ENCODE peak calls at places on chromosomes 7 and 10, in seven cellular contexts. Q is IMR-90, L is mesenchymal stem cell, H is mesendoderm, X is H9, I is neuronal stem cell, Z is trophoblast cell. T is an unnamed sample.
A peak's percentile ranks its signal among the peaks of the same experiment; 100 is the strongest.

GRCh38 chr7:35556532-35557471 is 138.1 kb downstream of the HERPUD2 start:
- DNase-seq in L (no peak), Z (no peak), Q (no peak), X (no peak), H (no peak), I (no peak), T (no peak)

GRCh38 chr10:130547368-130547767 is 411.2 kb downstream of the GLRX3 start:
- DNase-seq in X (peak; percentile 46), I (no peak), H (peak; percentile 51), L (no peak), Q (no peak), Z (peak; percentile 3), T (no peak)

GRCh38 chr7:36149694-36150452 is 3.2 kb upstream of the EEPD1 start:
- DNase-seq in I (no peak), H (no peak), Z (no peak), Q (no peak), X (no peak), L (no peak), T (no peak)

GRCh38 chr7:79936281-79936983 is 198.2 kb upstream of the GNAI1 start:
- DNase-seq in X (no peak), Q (peak; percentile 19), Z (peak; percentile 7), I (no peak), H (no peak), L (no peak), T (no peak)

GRCh38 chr10:74011762-74012161 is 13.8 kb downstream of the VCL start:
- DNase-seq in L (peak; percentile 89), H (no peak), Q (peak; percentile 89), Z (peak; percentile 17), X (no peak), I (no peak), T (no peak)

GRCh38 chr7:128728608-128729007 is 10.6 kb upstream of the CALU start:
- DNase-seq in Z (peak; percentile 71), H (no peak), Q (peak; percentile 72), X (no peak), I (no peak), L (peak; percentile 33), T (no peak)

GRCh38 chr7:132410385-132410784 is 165.9 kb downstream of the PLXNA4 start:
- DNase-seq in X (no peak), Q (no peak), Z (no peak), H (no peak), I (no peak), L (peak; percentile 25), T (no peak)

GRCh38 chr10:133461027-133461426 is 7.3 kb downstream of the SCART1 start:
- DNase-seq in Z (no peak), Q (no peak), H (no peak), X (no peak), L (no peak), I (no peak), T (no peak)

GRCh38 chr10:107275806-107276205 is 111.3 kb upstream of the SORCS1 start:
- DNase-seq in I (no peak), Z (no peak), X (no peak), H (no peak), Q (no peak), L (no peak), T (no peak)

GRCh38 chr7:76220185-76221057 is 18.7 kb downstream of the SRRM3 start:
- DNase-seq in L (peak; percentile 58), I (peak; percentile 24), X (peak; percentile 87), Z (peak; percentile 31), H (peak; percentile 88), Q (peak; percentile 30), T (peak; percentile 84)

GRCh38 chr7:105015631-105015965 is 1.6 kb downstream of the KMT2E start:
- DNase-seq in Z (peak; percentile 27), Q (peak; percentile 41), L (peak; percentile 60), H (peak; percentile 67), X (no peak), I (no peak), T (no peak)

GRCh38 chr10:6386346-6386745 is 183.6 kb downstream of the PFKFB3 start:
- DNase-seq in L (no peak), H (no peak), Q (no peak), I (no peak), Z (no peak), X (no peak), T (no peak)

GRCh38 chr7:76002139-76002538 is 7.7 kb upstream of the TMEM120A start:
- DNase-seq in Q (no peak), Z (no peak), I (no peak), L (no peak), X (no peak), H (no peak), T (no peak)

GRCh38 chr7:116150588-116150987 is 59.8 kb upstream of the TES start:
- DNase-seq in H (no peak), Q (peak; percentile 56), L (no peak), X (no peak), Z (no peak), I (no peak), T (no peak)

GRCh38 chr7:113033959-113034358 is 52.7 kb downstream of the GPR85 start:
- DNase-seq in Q (no peak), L (no peak), X (no peak), I (no peak), H (no peak), Z (no peak), T (no peak)

GRCh38 chr7:130394421-130395188 is 14.3 kb downstream of the CPA1 start:
- DNase-seq in L (no peak), Q (no peak), I (no peak), X (no peak), Z (no peak), H (no peak), T (no peak)

GRCh38 chr10:5466451-5466996 is 32.8 kb downstream of the CALML5 start:
- DNase-seq in I (no peak), Q (peak; percentile 82), X (peak; percentile 89), Z (peak; percentile 66), L (peak; percentile 73), H (peak; percentile 98), T (peak; percentile 72)

GRCh38 chr7:99219185-99219767 is 11.4 kb upstream of the KPNA7 start:
- DNase-seq in I (no peak), L (no peak), Z (no peak), H (no peak), Q (no peak), X (no peak), T (no peak)

GRCh38 chr10:102302611-102303010 is 57.3 kb downstream of the GBF1 start:
- DNase-seq in X (no peak), Z (peak; percentile 74), H (no peak), I (no peak), L (no peak), Q (no peak), T (no peak)

DNA sequence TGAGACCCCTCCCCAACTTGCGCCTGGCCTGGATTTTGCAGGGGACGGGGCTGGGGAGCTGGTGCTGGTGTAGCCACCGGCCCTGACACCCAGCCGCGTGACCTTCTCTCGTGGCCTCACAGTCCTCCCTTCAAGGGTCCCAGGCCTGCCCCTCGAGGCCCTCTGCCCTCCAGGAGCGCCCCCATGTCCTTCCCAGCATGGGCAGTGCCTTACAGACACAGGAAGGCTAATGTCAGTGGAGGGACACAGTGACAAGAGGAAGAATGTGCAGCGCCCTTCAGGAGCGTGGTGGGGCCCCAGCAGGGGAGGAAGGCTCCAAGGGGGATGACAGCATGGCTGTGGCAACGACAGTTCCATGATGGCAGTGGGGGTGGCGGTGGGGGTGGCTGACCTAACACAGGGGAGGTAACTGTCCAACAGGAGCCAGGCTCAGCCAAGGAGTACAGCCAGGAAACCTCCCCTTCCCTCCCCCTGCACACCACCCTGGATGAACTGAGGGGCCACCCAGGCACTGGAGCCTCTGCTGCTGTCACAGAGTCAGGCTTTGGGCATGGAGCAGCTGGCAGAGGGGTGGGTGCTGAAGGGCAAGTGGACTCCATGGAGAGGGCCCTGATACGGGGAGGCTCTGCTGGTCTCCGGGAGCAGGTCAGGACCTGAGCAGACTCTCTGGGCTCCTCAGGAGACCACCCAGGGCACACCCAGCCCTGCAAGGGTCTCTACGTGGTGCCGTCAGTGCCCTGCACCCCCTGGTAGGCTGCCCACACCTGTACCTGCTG is 76.0 kb upstream of the RET start:
- DNase-seq in Q (no peak), H (no peak), L (no peak), X (no peak), Z (no peak), I (no peak), T (no peak)
- H2BK120ac ChIP-seq in Q (no peak overlapping the region), H (no peak overlapping the region), L (no peak overlapping the region), X (no peak overlapping the region), Z (no peak overlapping the region), I (no peak overlapping the region), T (no peak overlapping the region)

GRCh38 chr7:68438811-68439210 is 1159.5 kb upstream of the AUTS2 start:
- DNase-seq in L (no peak), Z (no peak), H (no peak), I (no peak), X (no peak), Q (no peak), T (no peak)
- H2BK120ac ChIP-seq in L (no peak overlapping the region), Z (no peak overlapping the region), H (no peak overlapping the region), I (no peak overlapping the region), X (no peak overlapping the region), Q (no peak overlapping the region), T (no peak overlapping the region)

GRCh38 chr10:116246263-116246662 is 26.7 kb downstream of the GFRA1 start:
- DNase-seq in Z (no peak), I (no peak), X (no peak), H (no peak), Q (no peak), L (no peak), T (no peak)

GRCh38 chr10:116238036-116238435 is 35.0 kb downstream of the GFRA1 start:
- DNase-seq in X (no peak), Z (no peak), L (no peak), I (no peak), H (no peak), Q (no peak), T (no peak)

GRCh38 chr10:116240551-116240950 is 32.5 kb downstream of the GFRA1 start:
- DNase-seq in H (no peak), X (no peak), L (no peak), Q (no peak), Z (no peak), I (no peak), T (no peak)

GRCh38 chr10:116241025-116241424 is 32.0 kb downstream of the GFRA1 start:
- DNase-seq in Z (no peak), X (no peak), I (no peak), H (no peak), L (no peak), Q (no peak), T (no peak)

GRCh38 chr10:116241642-116242405 is 31.2 kb downstream of the GFRA1 start:
- DNase-seq in H (no peak), Z (no peak), X (no peak), Q (no peak), I (no peak), L (no peak), T (no peak)
- H2BK120ac ChIP-seq in H (no peak overlapping the region), Z (no peak overlapping the region), X (no peak overlapping the region), Q (no peak overlapping the region), I (no peak overlapping the region), L (no peak overlapping the region), T (no peak overlapping the region)

DNA sequence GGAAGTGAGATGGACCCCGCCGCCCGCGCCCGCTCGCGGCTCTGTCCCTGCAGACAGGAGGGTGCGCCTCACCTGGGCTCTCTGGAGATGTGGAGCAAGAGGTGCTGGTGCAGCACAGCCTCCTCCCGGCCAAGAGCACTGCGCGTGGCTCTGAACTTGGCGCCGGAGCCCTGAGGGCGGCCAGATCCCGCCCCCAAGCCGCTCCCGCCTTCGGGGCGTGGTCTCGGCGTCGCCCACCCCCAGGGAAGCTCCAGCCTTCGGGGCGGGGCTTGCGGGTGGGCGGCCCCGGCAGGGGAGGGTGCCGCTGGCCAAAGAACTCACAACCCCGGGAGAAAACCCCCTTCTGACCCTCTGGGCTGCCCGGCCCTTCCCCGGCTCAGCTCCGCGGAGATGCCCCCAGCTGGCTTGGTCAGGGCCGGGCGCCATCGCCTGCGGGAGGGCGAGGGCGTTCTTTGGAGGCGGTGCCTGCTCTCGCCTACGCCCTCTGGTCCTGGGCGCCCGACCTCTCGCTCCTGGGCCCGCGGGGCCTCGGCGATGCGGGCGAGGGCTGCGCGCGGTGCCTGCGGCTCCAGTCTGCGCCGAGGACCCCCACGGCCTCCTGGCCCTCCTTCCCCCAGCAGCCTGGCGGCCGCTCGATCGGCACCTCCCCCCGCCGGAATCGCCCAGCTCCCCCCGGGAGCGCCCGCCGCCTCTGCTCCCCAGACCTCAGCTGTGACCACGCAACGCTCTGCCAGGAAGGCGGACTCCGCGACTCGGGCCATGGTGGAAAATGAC is at the start of gene ZNF488:
- DNase-seq in I (peak; percentile 59), H (peak; percentile 93), X (peak; percentile 92), Z (peak; percentile 96), Q (peak; percentile 49), L (peak; percentile 82), T (peak; percentile 80)
- H2BK120ac ChIP-seq in I (no peak within 1 kb of the TSS), H (no peak within 1 kb of the TSS), X (no peak within 1 kb of the TSS), Z (peak within 1 kb of the TSS; percentile 89), Q (peak within 1 kb of the TSS; percentile 84), L (peak within 1 kb of the TSS; percentile 92), T (no peak within 1 kb of the TSS)